ENCODE peak calls at places on chromosome 16, in five cellular contexts. L, I, B, O and U are unnamed samples.

GRCh38 chr16:31363721-31364120 is 8.7 kb downstream of the ITGAX start:
- DNase-seq in L (no peak), I (no peak), B (no peak), O (no peak), U (no peak)

GRCh38 chr16:21023509-21024202 is 123.1 kb downstream of the LYRM1 start:
- DNase-seq in L (no peak), I (no peak), B (no peak), O (no peak), U (no peak)

GRCh38 chr16:679808-680624 is at the start of gene STUB1:
- DNase-seq in L (peak; percentile 91), I (peak; percentile 91), B (peak; percentile 87), O (peak; percentile 88), U (peak; percentile 82)

GRCh38 chr16:65066646-65067045 is 55.2 kb downstream of the CDH11 start:
- DNase-seq in L (no peak), I (no peak), B (no peak), O (no peak), U (no peak)

GRCh38 chr16:72409428-72409827 is 237.5 kb upstream of the PMFBP1 start:
- DNase-seq in L (no peak), I (no peak), B (no peak), O (no peak), U (no peak)

GRCh38 chr16:56517206-56517605 is 2.6 kb downstream of the BBS2 start:
- DNase-seq in L (no peak), I (no peak), B (no peak), O (no peak), U (no peak)

GRCh38 chr16:31713071-31713944 is 160.3 kb upstream of the ZNF267 start:
- DNase-seq in L (peak; percentile 93), I (peak; percentile 88), B (peak; percentile 64), O (peak; percentile 89), U (peak; percentile 85)

GRCh38 chr16:31695667-31696066 is 168.0 kb downstream of the AHSP start:
- DNase-seq in L (peak; percentile 74), I (no peak), B (no peak), O (no peak), U (no peak)

GRCh38 chr16:73056383-73056782 is 8.5 kb upstream of the ZFHX3 start:
- DNase-seq in L (no peak), I (no peak), B (no peak), O (no peak), U (no peak)

GRCh38 chr16:56643080-56643778 is 4.8 kb downstream of the MT1A start:
- DNase-seq in L (peak; percentile 87), I (peak; percentile 71), B (peak; percentile 20), O (peak; percentile 18), U (peak; percentile 67)

GRCh38 chr16:29316673-29317237 is 89.8 kb downstream of the NPIPB11 start:
- DNase-seq in L (no peak), I (no peak), B (no peak), O (no peak), U (no peak)

GRCh38 chr16:3186946-3187690 is 886 bp upstream of the OR1F1 start:
- DNase-seq in L (no peak), I (no peak), B (no peak), O (no peak), U (no peak)

GRCh38 chr16:75248142-75248535 is 3.3 kb downstream of the BCAR1 start:
- DNase-seq in L (no peak), I (no peak), B (no peak), O (no peak), U (no peak)

GRCh38 chr16:59878999-59879398 is 1144.9 kb upstream of the GOT2 start:
- DNase-seq in L (no peak), I (no peak), B (no peak), O (no peak), U (no peak)

GRCh38 chr16:1976951-1977874 is 4.1 kb downstream of the NOXO1 start:
- DNase-seq in L (no peak), I (no peak), B (no peak), O (no peak), U (no peak)

GRCh38 chr16:22692034-22692433 is 121.9 kb upstream of the HS3ST2 start:
- DNase-seq in L (no peak), I (no peak), B (no peak), O (no peak), U (no peak)

GRCh38 chr16:31354394-31355291 is at the start of gene ITGAX:
- DNase-seq in L (peak; percentile 72), I (no peak), B (no peak), O (no peak), U (peak; percentile 34)

GRCh38 chr16:27317320-27317719 is 3.5 kb downstream of the IL4R start:
- DNase-seq in L (no peak), I (no peak), B (no peak), O (no peak), U (no peak)

GRCh38 chr16:75658175-75658574 is 10.6 kb downstream of the TERF2IP start:
- DNase-seq in L (no peak), I (no peak), B (no peak), O (no peak), U (no peak)

GRCh38 chr16:13014516-13014915 is 113.1 kb downstream of the SHISA9 start:
- DNase-seq in L (no peak), I (no peak), B (no peak), O (no peak), U (no peak)

GRCh38 chr16:88380099-88380498 is 2.7 kb upstream of the ZNF469 start:
- DNase-seq in L (no peak), I (no peak), B (no peak), O (no peak), U (no peak)

GRCh38 chr16:89273741-89274472 is 56.4 kb downstream of the ZNF778 start:
- DNase-seq in L (no peak), I (no peak), B (no peak), O (no peak), U (no peak)

GRCh38 chr16:2963074-2963610 is 933 bp upstream of the KREMEN2 start:
- DNase-seq in L (peak; percentile 68), I (no peak), B (no peak), O (no peak), U (no peak)

GRCh38 chr16:11972128-11972527 is 4.4 kb upstream of the SNX29 start:
- DNase-seq in L (no peak), I (no peak), B (no peak), O (no peak), U (no peak)

GRCh38 chr16:80989801-80990200 is 16.9 kb downstream of the CMC2 start:
- DNase-seq in L (no peak), I (no peak), B (no peak), O (no peak), U (no peak)

GRCh38 chr16:278863-279366 is 1.5 kb upstream of the ARHGDIG start:
- DNase-seq in L (no peak), I (no peak), B (no peak), O (no peak), U (no peak)

GRCh38 chr16:72836985-72837384 is 210.9 kb downstream of the ZFHX3 start:
- DNase-seq in L (no peak), I (no peak), B (no peak), O (no peak), U (no peak)